ENCODE peak calls at places on chromosomes 7 and 10, in five cellular contexts. B is CD4-positive, CD25-positive, alpha-beta regulatory T cell; M is neuronal stem cell; X is left ventricle myocardium inferior; U is tibial nerve. K is an unnamed sample. For H3K4me1, the result is how much of the 10 kb centered on the place peaks cover.

GRCh38 chr7:51316666-51317581 is at the start of gene COBL:
- DNase-seq in B (no peak), M (peak), X (peak), U (no peak), K (no peak)

GRCh38 chr10:131159771-131160170 is 151.8 kb downstream of the TCERG1L start:
- DNase-seq in B (no peak), M (no peak), X (no peak), U (no peak), K (no peak)

GRCh38 chr7:102306916-102307677 is 20.4 kb downstream of the SH2B2 start:
- DNase-seq in B (peak), M (no peak), X (peak), U (peak), K (peak)

GRCh38 chr7:23472974-23473847 is 2.9 kb upstream of the IGF2BP3 start:
- DNase-seq in B (no peak), M (peak), X (no peak), U (no peak), K (no peak)

GRCh38 chr7:4748267-4748666 is 27.2 kb upstream of the AP5Z1 start:
- DNase-seq in B (no peak), M (no peak), X (no peak), U (no peak), K (no peak)

GRCh38 chr10:5557040-5557721 is 32.4 kb downstream of the CALML3 start:
- DNase-seq in B (no peak), M (no peak), X (no peak), U (no peak), K (no peak)

GRCh38 chr7:158733762-158734494 is 29.3 kb upstream of the NCAPG2 start:
- DNase-seq in B (no peak), M (no peak), X (no peak), U (no peak), K (no peak)

GRCh38 chr10:4343798-4344370 is 482.1 kb upstream of the AKR1E2 start:
- DNase-seq in B (no peak), M (no peak), X (no peak), U (no peak), K (no peak)

GRCh38 chr10:1420663-1421362 is 316.5 kb downstream of the ADARB2 start:
- DNase-seq in B (peak), M (peak), X (no peak), U (peak), K (peak)

GRCh38 chr10:29435809-29436501 is 147.1 kb downstream of the LYZL1 start:
- DNase-seq in B (no peak), M (no peak), X (no peak), U (no peak), K (no peak)

GRCh38 chr7:90574136-90574819 is 21.8 kb upstream of the CDK14 start:
- DNase-seq in B (no peak), M (no peak), X (peak), U (no peak), K (peak)

GRCh38 chr10:7819126-7819470 is 793 bp downstream of the TAF3 start:
- DNase-seq in B (no peak), M (peak), X (peak), U (peak), K (peak)

GRCh38 chr7:43199333-43199732 is 86.9 kb downstream of the HECW1 start:
- DNase-seq in B (no peak), M (no peak), X (no peak), U (no peak), K (no peak)

GRCh38 chr7:17696422-17696821 is 243.9 kb downstream of the SNX13 start:
- DNase-seq in B (no peak), M (no peak), X (peak), U (peak), K (no peak)

GRCh38 chr7:12961910-12962309 is 274.5 kb downstream of the ARL4A start:
- DNase-seq in B (no peak), M (peak), X (no peak), U (no peak), K (no peak)

GRCh38 chr7:89837515-89837914 is 316.8 kb upstream of the STEAP1 start:
- DNase-seq in B (no peak), M (peak), X (no peak), U (no peak), K (peak)

GRCh38 chr7:138625849-138626230 is 75.3 kb downstream of the SVOPL start:
- DNase-seq in B (peak), M (no peak), X (no peak), U (no peak), K (no peak)

GRCh38 chr10:25206693-25207414 is 32.1 kb downstream of the GPR158 start:
- DNase-seq in B (no peak), M (no peak), X (no peak), U (no peak), K (no peak)

GRCh38 chr7:119350334-119350733 is 922.6 kb upstream of the KCND2 start:
- DNase-seq in B (no peak), M (no peak), X (no peak), U (no peak), K (no peak)

GRCh38 chr7:149001427-149002068 is 26.8 kb downstream of the PDIA4 start:
- DNase-seq in B (no peak), M (no peak), X (no peak), U (no peak), K (no peak)

GRCh38 chr7:9083837-9084236 is 650.4 kb downstream of the NXPH1 start:
- DNase-seq in B (no peak), M (no peak), X (no peak), U (no peak), K (no peak)

GRCh38 chr10:6200588-6201510 is 1.9 kb upstream of the PFKFB3 start:
- DNase-seq in B (peak), M (peak), X (no peak), U (no peak), K (peak)

GRCh38 chr7:30922596-30922995 is 10.9 kb downstream of the AQP1 start:
- DNase-seq in B (no peak), M (no peak), X (peak), U (no peak), K (peak)

GRCh38 chr7:118109607-118110006 is 74.4 kb upstream of the LSM8 start:
- DNase-seq in B (no peak), M (no peak), X (no peak), U (no peak), K (no peak)

GRCh38 chr7:157004050-157004838 is 6.2 kb downstream of the MNX1 start:
- DNase-seq in B (no peak), M (no peak), X (no peak), U (no peak), K (no peak)

GRCh38 chr10:23390809-23391208 is 46.2 kb upstream of the C10orf67 start:
- DNase-seq in B (no peak), M (no peak), X (no peak), U (no peak), K (no peak)

GRCh38 chr7:5296627-5297226 is 14.0 kb downstream of the SLC29A4 start:
- DNase-seq in B (peak), M (peak), X (no peak), U (no peak), K (no peak)

GRCh38 chr7:33757563-33758165 is 147.7 kb upstream of the BMPER start:
- DNase-seq in B (no peak), M (peak), X (no peak), U (peak), K (peak)

GRCh38 chr7:131381069-131381838 is 53.6 kb downstream of the MKLN1 start:
- DNase-seq in B (no peak), M (no peak), X (no peak), U (no peak), K (no peak)

GRCh38 chr7:95427914-95428516 is 6.8 kb downstream of the PON2 start:
- DNase-seq in B (no peak), M (no peak), X (no peak), U (no peak), K (no peak)
- H3K27ac ChIP-seq in B (no peak), M (no peak), X (no peak), U (no peak), K (no peak)

GRCh38 chr10:33151344-33151864 is 183.1 kb downstream of the NRP1 start:
- DNase-seq in B (no peak), M (no peak), X (no peak), U (no peak), K (no peak)

GRCh38 chr10:33153266-33153967 is 181.1 kb downstream of the NRP1 start:
- DNase-seq in B (no peak), M (no peak), X (no peak), U (no peak), K (no peak)

GRCh38 chr10:33152146-33152545 is 182.3 kb downstream of the NRP1 start:
- DNase-seq in B (no peak), M (no peak), X (peak), U (no peak), K (peak)

GRCh38 chr10:33153968-33154327 is 180.5 kb downstream of the NRP1 start:
- DNase-seq in B (peak), M (no peak), X (no peak), U (no peak), K (no peak)

DNA sequence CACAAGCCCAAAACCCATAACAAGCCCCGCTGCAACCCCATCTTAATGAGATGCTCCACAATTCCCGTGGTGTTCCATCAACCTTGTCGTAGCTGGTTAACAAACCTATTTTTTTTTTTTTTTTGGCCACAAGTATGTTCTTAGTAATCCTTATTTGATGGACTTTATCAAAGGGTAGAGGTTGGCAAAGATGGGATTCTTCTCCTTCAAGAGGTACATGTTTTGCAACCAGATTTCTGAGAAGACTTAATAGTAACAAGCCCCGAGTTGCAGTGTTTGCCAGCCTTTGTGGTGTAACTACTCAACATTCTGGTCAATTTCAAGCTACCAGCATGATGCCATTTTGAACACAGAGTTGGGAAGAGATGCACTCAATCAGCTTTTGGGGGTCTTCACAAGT is 181.7 kb downstream of the NRP1 start:
- DNase-seq in B (no peak), M (no peak), X (no peak), U (no peak), K (no peak)
- H3K4me1 ChIP-seq in B (half or more), M (under half), X (under half), U (under half), K (under half)

GRCh38 chr7:128404826-128405344 is 4.9 kb downstream of the IMPDH1 start:
- DNase-seq in B (peak), M (no peak), X (no peak), U (no peak), K (no peak)
- H3K27ac ChIP-seq in B (no peak), M (no peak), X (peak), U (peak), K (no peak)

GRCh38 chr7:70634610-70635068 is 497.3 kb upstream of the GALNT17 start:
- DNase-seq in B (no peak), M (no peak), X (no peak), U (no peak), K (no peak)

GRCh38 chr7:70630647-70631457 is 501.1 kb upstream of the GALNT17 start:
- DNase-seq in B (no peak), M (no peak), X (peak), U (no peak), K (no peak)

GRCh38 chr7:70634071-70634470 is 497.9 kb upstream of the GALNT17 start:
- DNase-seq in B (no peak), M (no peak), X (no peak), U (no peak), K (no peak)

GRCh38 chr7:70632400-70632799 is 499.5 kb upstream of the GALNT17 start:
- DNase-seq in B (no peak), M (no peak), X (no peak), U (no peak), K (no peak)

GRCh38 chr7:70631732-70632131 is 500.2 kb upstream of the GALNT17 start:
- DNase-seq in B (no peak), M (no peak), X (no peak), U (no peak), K (no peak)
- H3K4me1 ChIP-seq in B (under half), M (under half), X (under half), U (under half), K (under half)

DNA sequence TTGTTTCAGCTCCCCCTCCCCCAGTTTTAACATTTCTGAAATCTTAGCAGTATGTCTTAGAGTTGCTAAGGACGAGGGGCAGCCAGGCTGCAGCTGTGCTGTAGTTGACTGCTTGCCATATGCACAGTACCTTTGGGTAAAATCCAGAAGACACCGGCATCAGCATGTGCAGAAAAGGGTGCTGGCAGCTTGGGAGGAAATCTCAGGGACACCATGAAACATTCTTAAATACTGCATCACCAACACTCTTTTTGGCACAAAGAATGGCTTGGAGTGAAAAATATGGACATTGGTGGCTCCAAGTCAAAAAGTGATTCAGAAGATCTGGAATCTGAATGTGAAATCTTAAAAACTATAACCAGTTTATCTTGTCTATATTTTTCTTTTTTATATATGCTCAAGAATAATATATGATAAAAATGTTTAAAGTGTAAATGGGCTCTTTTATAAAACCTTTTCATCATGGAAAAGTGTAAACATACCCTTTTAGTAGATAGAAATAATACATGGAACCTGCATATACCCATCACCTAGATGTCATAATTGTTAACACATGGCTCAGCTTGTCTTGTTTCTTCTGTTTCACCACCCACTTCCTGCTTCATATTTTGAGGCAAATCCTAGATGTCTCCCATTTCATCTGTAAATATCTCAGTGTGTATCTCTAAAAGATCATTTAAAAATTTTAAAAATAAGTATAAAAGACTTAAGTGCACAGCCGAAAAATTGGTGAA is 34.4 kb upstream of the ARMS2 start:
- DNase-seq in B (no peak), M (no peak), X (no peak), U (no peak), K (no peak)
- H3K27ac ChIP-seq in B (peak), M (no peak), X (peak), U (peak), K (no peak)